ENCODE peak calls at places on chromosome 19, in eight cellular contexts. H is progenitor cell of endocrine pancreas; S is BE2C; V is mucosa of gallbladder; J is HEK293T; D is stimulated activated CD8-positive, alpha-beta memory T cell treated with anti-CD3 and anti-CD28 coated beads, Interleukin-15, amount 100 ng/mL, for 24 hours; K is GM03348; C is NCI-H2081. I is an unnamed sample.

GRCh38 chr19:12783849-12784393 is 7.4 kb upstream of the JUNB start:
- DNase-seq in H (no peak), S (no peak), V (peak; percentile 35), J (no peak), D (no peak), K (no peak), C (no peak), I (no peak)

GRCh38 chr19:15629003-15629880 is 11.5 kb upstream of the CYP4F3 start:
- DNase-seq in H (no peak), S (peak; percentile 80), V (peak; percentile 82), J (peak; percentile 78), D (peak; percentile 95), K (peak; percentile 91), C (peak; percentile 68), I (peak; percentile 84)

GRCh38 chr19:45876411-45877197 is 9.3 kb downstream of the IRF2BP1 start:
- DNase-seq in H (peak; percentile 19), S (no peak), V (no peak), J (no peak), D (no peak), K (peak; percentile 38), C (no peak), I (no peak)

GRCh38 chr19:5547881-5548280 is 19.9 kb downstream of the TINCR start:
- DNase-seq in H (no peak), S (peak; percentile 49), V (no peak), J (peak; percentile 70), D (no peak), K (peak; percentile 72), C (peak; percentile 12), I (peak; percentile 75)

GRCh38 chr19:29285878-29286277 is 72.9 kb upstream of the UQCRFS1 start:
- DNase-seq in H (no peak), S (peak; percentile 20), V (no peak), J (peak; percentile 18), D (no peak), K (no peak), C (no peak), I (peak; percentile 48)

GRCh38 chr19:283395-283794 is 7.8 kb downstream of the PLPP2 start:
- DNase-seq in H (no peak), S (no peak), V (no peak), J (no peak), D (no peak), K (no peak), C (no peak), I (no peak)

GRCh38 chr19:51560339-51560738 is 10.7 kb upstream of the ZNF175 start:
- DNase-seq in H (no peak), S (no peak), V (no peak), J (no peak), D (no peak), K (no peak), C (no peak), I (no peak)

GRCh38 chr19:5719274-5719960 is 529 bp downstream of the LONP1 start:
- DNase-seq in H (no peak), S (no peak), V (no peak), J (no peak), D (no peak), K (no peak), C (no peak), I (peak; percentile 45)

I was measured in NCI-H82.